ENCODE peak calls at places on chromosomes 6 and 20, in four cellular contexts. V, R, W and Y are unnamed samples.

GRCh38 chr20:50510706-50511401 is 671 bp downstream of the PTPN1 start:
- DNase-seq in V (peak; percentile 44), R (no peak), W (no peak), Y (no peak)

GRCh38 chr6:116439572-116439971 is 21.6 kb upstream of the CALHM6 start:
- DNase-seq in V (no peak), R (no peak), W (no peak), Y (no peak)

GRCh38 chr20:63708301-63709148 is 686 bp downstream of the ZGPAT start:
- DNase-seq in V (no peak), R (no peak), W (no peak), Y (peak; percentile 12)

GRCh38 chr6:34243901-34244884 is 4.6 kb downstream of the SMIM29 start:
- DNase-seq in V (peak; percentile 94), R (no peak), W (peak; percentile 36), Y (peak; percentile 53)

GRCh38 chr20:53608456-53609413 is 15.1 kb upstream of the ZNF217 start:
- DNase-seq in V (peak; percentile 94), R (no peak), W (no peak), Y (no peak)

GRCh38 chr6:133193396-133193795 is 47.8 kb upstream of the EYA4 start:
- DNase-seq in V (no peak), R (no peak), W (no peak), Y (no peak)

GRCh38 chr6:86942761-86943526 is 5.6 kb downstream of the HTR1E start:
- DNase-seq in V (no peak), R (no peak), W (no peak), Y (no peak)

GRCh38 chr6:71190809-71191208 is 97.8 kb upstream of the OGFRL1 start:
- DNase-seq in V (no peak), R (no peak), W (no peak), Y (peak; percentile 10)

GRCh38 chr6:26250806-26251075 is 114.3 kb upstream of the BTN3A2 start:
- DNase-seq in V (no peak), R (no peak), W (no peak), Y (no peak)

GRCh38 chr6:152952866-152953509 is 29.9 kb downstream of the FBXO5 start:
- DNase-seq in V (peak; percentile 60), R (no peak), W (no peak), Y (peak; percentile 45)
- TF ChIP-seq USF1 in V (no peak), R (no peak), W (no peak), Y (no peak)

DNA sequence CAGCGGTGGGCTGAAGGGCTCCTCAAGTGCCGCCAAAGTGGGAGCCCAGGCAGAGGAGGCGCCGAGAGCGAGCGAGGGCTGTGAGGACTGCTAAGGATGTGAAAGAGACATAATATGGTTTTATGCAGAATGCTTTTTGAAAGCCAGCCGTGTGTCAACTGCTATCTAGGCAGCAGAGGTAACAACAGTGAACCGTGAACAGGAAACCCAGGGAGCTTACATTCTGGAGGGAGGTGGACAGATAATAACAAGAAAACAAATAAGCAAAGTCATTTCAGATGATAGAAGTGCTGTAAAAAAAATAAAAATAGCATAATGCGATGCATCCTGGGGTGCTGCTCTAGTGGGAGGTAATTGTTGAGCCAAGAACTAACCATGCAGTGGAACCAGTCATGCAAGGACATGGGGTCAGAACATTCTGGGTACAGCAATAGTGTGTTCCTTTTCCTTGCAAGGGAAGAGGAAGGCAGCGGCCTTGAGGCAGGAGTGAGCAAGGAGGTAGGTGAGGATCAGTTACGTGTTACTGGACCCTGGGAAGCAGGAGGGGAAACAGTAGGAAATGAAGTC is 134.4 kb upstream of the TMEM170B start:
- DNase-seq in V (no peak), R (no peak), W (no peak), Y (no peak)
- TF ChIP-seq USF1 in V (no peak), R (no peak), W (no peak), Y (no peak)

GRCh38 chr20:59627298-59627697 is 23.0 kb downstream of the PHACTR3 start:
- DNase-seq in V (no peak), R (no peak), W (no peak), Y (no peak)

GRCh38 chr20:59625214-59625922 is 21.0 kb downstream of the PHACTR3 start:
- DNase-seq in V (no peak), R (no peak), W (no peak), Y (no peak)

GRCh38 chr20:59629141-59630045 is 25.1 kb downstream of the PHACTR3 start:
- DNase-seq in V (no peak), R (no peak), W (no peak), Y (no peak)

GRCh38 chr20:59630526-59630925 is 26.2 kb downstream of the PHACTR3 start:
- DNase-seq in V (no peak), R (no peak), W (no peak), Y (no peak)

GRCh38 chr20:59628171-59628570 is 23.8 kb downstream of the PHACTR3 start:
- DNase-seq in V (no peak), R (no peak), W (no peak), Y (no peak)
- TF ChIP-seq USF1 in V (no peak), R (no peak), W (no peak), Y (no peak)

GRCh38 chr6:20564269-20564668 is 30.0 kb downstream of the CDKAL1 start:
- DNase-seq in V (peak; percentile 27), R (no peak), W (no peak), Y (no peak)

GRCh38 chr6:20563377-20563776 is 29.1 kb downstream of the CDKAL1 start:
- DNase-seq in V (no peak), R (no peak), W (no peak), Y (no peak)

GRCh38 chr6:20564777-20565176 is 30.5 kb downstream of the CDKAL1 start:
- DNase-seq in V (no peak), R (peak; percentile 19), W (no peak), Y (no peak)

GRCh38 chr6:20569000-20569610 is 34.8 kb downstream of the CDKAL1 start:
- DNase-seq in V (no peak), R (no peak), W (no peak), Y (no peak)

DNA sequence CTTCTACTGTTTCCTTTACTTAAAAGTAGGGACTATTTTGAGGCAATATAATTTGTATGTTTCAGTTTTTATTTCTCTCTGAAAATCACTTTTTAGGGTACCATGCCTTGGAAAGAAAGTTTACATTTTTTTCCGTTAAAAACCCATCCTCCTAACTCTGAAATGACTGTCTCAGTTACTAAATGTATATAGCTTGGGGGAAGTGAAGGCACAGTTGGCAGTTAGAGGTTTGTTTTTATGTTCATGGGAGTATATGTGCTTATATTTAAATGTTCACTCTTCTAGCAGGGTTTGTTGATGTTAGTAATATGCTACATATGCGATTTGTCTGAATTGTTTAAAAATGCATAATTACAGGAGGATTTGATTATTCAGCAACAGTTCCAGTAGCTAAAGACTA is 31.0 kb downstream of the CDKAL1 start:
- DNase-seq in V (no peak), R (no peak), W (no peak), Y (no peak)
- TF ChIP-seq USF1 in V (no peak), R (no peak), W (no peak), Y (no peak)

GRCh38 chr6:2899596-2899995 is 3.5 kb downstream of the SERPINB9 start:
- DNase-seq in V (no peak), R (no peak), W (no peak), Y (no peak)

GRCh38 chr6:2900821-2901644 is 2.1 kb downstream of the SERPINB9 start:
- DNase-seq in V (no peak), R (no peak), W (no peak), Y (no peak)

GRCh38 chr6:2896741-2897140 is 6.4 kb downstream of the SERPINB9 start:
- DNase-seq in V (no peak), R (no peak), W (no peak), Y (no peak)

GRCh38 chr6:2900221-2900807 is 2.8 kb downstream of the SERPINB9 start:
- DNase-seq in V (no peak), R (no peak), W (no peak), Y (no peak)

GRCh38 chr6:2902470-2902762 is 693 bp downstream of the SERPINB9 start:
- DNase-seq in V (no peak), R (no peak), W (no peak), Y (no peak)
- TF ChIP-seq USF1 in V (no peak), R (no peak), W (no peak), Y (no peak)